ENCODE peak calls at places on chromosome 5, in ten cellular contexts. U is ACHN; M is endothelial cell; H is activated T-cell treated with anti-CD3 and anti-CD28 coated beads for 1 hour; D is stimulated activated CD4-positive, alpha-beta T cell treated with anti-CD3 and anti-CD28 coated beads, Interleukin-2, amount 100 ng/mL, for 48 hours; W is IMR-90; I is fibroblast of the aortic adventitia; O is hypothalamus; Z is iris pigment epithelial cell; B is aorta. Y is an unnamed sample.

GRCh38 chr5:39049298-39049697 is 24.9 kb downstream of the RICTOR start:
- DNase-seq in I (no peak), M (no peak), U (no peak), B (no peak), W (no peak), Z (no peak), O (no peak), D (no peak), H (no peak), Y (no peak)

GRCh38 chr5:113039229-113039628 is 62.6 kb downstream of the DCP2 start:
- DNase-seq in Z (no peak), H (no peak), D (no peak), U (no peak), W (no peak), I (no peak), B (no peak), O (no peak), M (no peak), Y (no peak)

GRCh38 chr5:69237877-69238276 is 3.2 kb downstream of the CDK7 start:
- DNase-seq in Z (peak), O (no peak), D (no peak), U (no peak), H (no peak), M (no peak), I (no peak), W (no peak), B (no peak), Y (no peak)

GRCh38 chr5:143316844-143317631 is 86.4 kb downstream of the NR3C1 start:
- DNase-seq in O (no peak), D (no peak), H (no peak), W (no peak), M (no peak), Z (no peak), I (peak), U (no peak), B (no peak), Y (no peak)

GRCh38 chr5:138148811-138149210 is 9.6 kb upstream of the NME5 start:
- DNase-seq in W (peak), H (no peak), O (no peak), I (peak), D (no peak), U (peak), M (no peak), Z (peak), B (no peak), Y (no peak)

GRCh38 chr5:87541033-87541432 is 128.3 kb upstream of the CCNH start:
- DNase-seq in I (peak), M (peak), O (peak), D (no peak), H (no peak), W (peak), B (no peak), U (peak), Z (peak), Y (no peak)

GRCh38 chr5:109907189-109907588 is 217.5 kb downstream of the MAN2A1 start:
- DNase-seq in W (no peak), M (no peak), D (no peak), H (no peak), Z (peak), O (no peak), B (no peak), I (peak), U (no peak), Y (no peak)

GRCh38 chr5:66041612-66042011 is 102.5 kb upstream of the SREK1 start:
- DNase-seq in O (no peak), I (no peak), U (no peak), H (no peak), Z (peak), W (peak), B (no peak), M (no peak), D (no peak), Y (no peak)

GRCh38 chr5:119655081-119655480 is 25.7 kb downstream of the FAM170A start:
- DNase-seq in O (no peak), B (no peak), Z (peak), H (no peak), I (no peak), M (no peak), W (no peak), U (no peak), D (no peak), Y (no peak)

Y was measured in activated naive CD8-positive, alpha-beta T cell treated with anti-CD3 and anti-CD28 coated beads, Interleukin-2, amount 10 ng/mL, durations not matched to agents 7 days and 5 days.